ENCODE peak calls at places on chromosomes 13 and 19, in five cellular contexts. One of them, this sample, is unnamed.

GRCh38 chr19:2034729-2035589 is 16.1 kb downstream of the MKNK2 start:
- DNase-seq in suprapubic skin: peak; percentile 82
- DNase-seq in LoVo: no peak
- DNase-seq in left colon: peak; percentile 91
- DNase-seq in fibroblast of mammary gland: peak; percentile 41
- DNase-seq in this sample: peak; percentile 90

GRCh38 chr13:71290963-71291937 is 575.8 kb downstream of the DACH1 start:
- DNase-seq in suprapubic skin: no peak
- DNase-seq in LoVo: peak; percentile 79
- DNase-seq in fibroblast of mammary gland: peak; percentile 58
- DNase-seq in left colon: peak; percentile 27
- DNase-seq in this sample: peak; percentile 64

GRCh38 chr19:23415561-23416191 is 20.4 kb upstream of the ZNF91 start:
- DNase-seq in left colon: peak; percentile 88
- DNase-seq in suprapubic skin: no peak
- DNase-seq in fibroblast of mammary gland: no peak
- DNase-seq in LoVo: no peak
- DNase-seq in this sample: no peak

GRCh38 chr19:36210497-36210896 is 4.0 kb downstream of the ZNF565 start:
- DNase-seq in left colon: no peak
- DNase-seq in fibroblast of mammary gland: no peak
- DNase-seq in suprapubic skin: no peak
- DNase-seq in LoVo: no peak
- DNase-seq in this sample: no peak

GRCh38 chr19:43723588-43723987 is 7.7 kb downstream of the IRGC start:
- DNase-seq in suprapubic skin: no peak
- DNase-seq in fibroblast of mammary gland: peak; percentile 47
- DNase-seq in left colon: no peak
- DNase-seq in LoVo: no peak
- DNase-seq in this sample: peak; percentile 57

GRCh38 chr19:39080431-39080830 is 3.7 kb upstream of the ACP7 start:
- DNase-seq in left colon: no peak
- DNase-seq in suprapubic skin: no peak
- DNase-seq in LoVo: no peak
- DNase-seq in fibroblast of mammary gland: no peak
- DNase-seq in this sample: no peak

GRCh38 chr19:6141217-6141616 is 5.8 kb downstream of the ACSBG2 start:
- DNase-seq in left colon: no peak
- DNase-seq in fibroblast of mammary gland: no peak
- DNase-seq in suprapubic skin: no peak
- DNase-seq in LoVo: no peak
- DNase-seq in this sample: no peak

GRCh38 chr13:44423824-44424223 is 50.2 kb downstream of the SERP2 start:
- DNase-seq in fibroblast of mammary gland: no peak
- DNase-seq in suprapubic skin: no peak
- DNase-seq in left colon: no peak
- DNase-seq in LoVo: no peak
- DNase-seq in this sample: no peak

GRCh38 chr13:24995225-24995804 is 100.6 kb upstream of the PABPC3 start:
- DNase-seq in LoVo: peak; percentile 80
- DNase-seq in fibroblast of mammary gland: peak; percentile 84
- DNase-seq in suprapubic skin: no peak
- DNase-seq in left colon: peak; percentile 43
- DNase-seq in this sample: peak; percentile 93

GRCh38 chr19:47430041-47430802 is 10.9 kb upstream of the MEIS3 start:
- DNase-seq in suprapubic skin: no peak
- DNase-seq in LoVo: no peak
- DNase-seq in fibroblast of mammary gland: peak; percentile 45
- DNase-seq in left colon: peak; percentile 66
- DNase-seq in this sample: peak; percentile 40

GRCh38 chr19:7870571-7871279 is 3.5 kb downstream of the PRR36 start:
- DNase-seq in fibroblast of mammary gland: peak; percentile 47
- DNase-seq in left colon: peak; percentile 85
- DNase-seq in suprapubic skin: peak; percentile 88
- DNase-seq in LoVo: peak; percentile 74
- DNase-seq in this sample: peak; percentile 78